ENCODE peak calls at places on chromosome 7, in four cellular contexts. U is COR-L47, Y is mesenteric fat pad, D is transverse colon. N is an unnamed sample.

GRCh38 chr7:23467731-23468720 is 2.3 kb downstream of the IGF2BP3 start:
- DNase-seq in U (peak), Y (no peak), D (peak), N (no peak)

GRCh38 chr7:143416565-143417149 is 8.0 kb upstream of the EPHA1 start:
- DNase-seq in U (peak), Y (no peak), D (no peak), N (no peak)

GRCh38 chr7:87877641-87878040 is 1.3 kb downstream of the DBF4 start:
- DNase-seq in U (no peak), Y (no peak), D (no peak), N (no peak)

GRCh38 chr7:35015346-35015859 is 21.9 kb downstream of the DPY19L1 start:
- DNase-seq in U (no peak), Y (no peak), D (no peak), N (no peak)

GRCh38 chr7:37531225-37531624 is 82.6 kb upstream of the ELMO1 start:
- DNase-seq in U (no peak), Y (no peak), D (no peak), N (no peak)

GRCh38 chr7:121605297-121605640 is 209.2 kb upstream of the FAM3C start:
- DNase-seq in U (peak), Y (no peak), D (no peak), N (no peak)

GRCh38 chr7:147829021-147829420 is 761.5 kb upstream of the C7orf33 start:
- DNase-seq in U (no peak), Y (no peak), D (no peak), N (no peak)

GRCh38 chr7:88226886-88227516 is 7.2 kb upstream of the SRI start:
- DNase-seq in U (no peak), Y (no peak), D (peak), N (no peak)

GRCh38 chr7:145360511-145361100 is 524.8 kb upstream of the TPK1 start:
- DNase-seq in U (no peak), Y (no peak), D (no peak), N (no peak)

GRCh38 chr7:107816053-107816566 is 13.1 kb upstream of the SLC26A3 start:
- DNase-seq in U (no peak), Y (no peak), D (no peak), N (no peak)

GRCh38 chr7:55370001-55370400 is 4.9 kb downstream of the LANCL2 start:
- DNase-seq in U (no peak), Y (no peak), D (no peak), N (no peak)

GRCh38 chr7:90984692-90985091 is 279.5 kb upstream of the FZD1 start:
- DNase-seq in U (no peak), Y (no peak), D (no peak), N (no peak)

GRCh38 chr7:29588900-29589696 is 25.5 kb downstream of the PRR15 start:
- DNase-seq in U (no peak), Y (no peak), D (peak), N (peak)

N was measured in thyroid gland.